ENCODE peak calls at places on chromosome 18, in four cellular contexts. U is small intestine, M is neural progenitor cell, B is PC-9. X is an unnamed sample.

GRCh38 chr18:43692291-43692690 is 415.0 kb upstream of the SYT4 start:
- DNase-seq in U (no peak), M (no peak), B (no peak), X (no peak)

GRCh38 chr18:63508634-63509033 is 31.9 kb downstream of the SERPINB5 start:
- DNase-seq in U (no peak), M (no peak), B (peak; percentile 2), X (no peak)

GRCh38 chr18:10116574-10116973 is 202.8 kb downstream of the VAPA start:
- DNase-seq in U (no peak), M (no peak), B (no peak), X (no peak)

GRCh38 chr18:36365836-36366775 is 68.6 kb downstream of the FHOD3 start:
- DNase-seq in U (no peak), M (no peak), B (no peak), X (no peak)

GRCh38 chr18:49560277-49561126 is 1.4 kb upstream of the LIPG start:
- DNase-seq in U (peak; percentile 72), M (peak; percentile 56), B (no peak), X (no peak)

GRCh38 chr18:58528011-58528367 is 100.9 kb downstream of the ALPK2 start:
- DNase-seq in U (no peak), M (no peak), B (no peak), X (no peak)

GRCh38 chr18:58541137-58541788 is 87.6 kb downstream of the ALPK2 start:
- DNase-seq in U (no peak), M (peak; percentile 59), B (peak; percentile 16), X (no peak)

GRCh38 chr18:37451239-37451825 is 114.3 kb downstream of the CELF4 start:
- DNase-seq in U (no peak), M (no peak), B (no peak), X (no peak)

GRCh38 chr18:46660955-46661749 is 4.1 kb upstream of the LOXHD1 start:
- DNase-seq in U (peak; percentile 6), M (peak; percentile 67), B (no peak), X (no peak)

GRCh38 chr18:50748243-50749229 is 71.3 kb downstream of the MRO start:
- DNase-seq in U (peak; percentile 9), M (peak; percentile 82), B (no peak), X (no peak)
- H3K27ac ChIP-seq in U (no peak overlapping the region), M (peak overlapping the region; percentile 89), B (no peak overlapping the region), X (no peak overlapping the region)

DNA sequence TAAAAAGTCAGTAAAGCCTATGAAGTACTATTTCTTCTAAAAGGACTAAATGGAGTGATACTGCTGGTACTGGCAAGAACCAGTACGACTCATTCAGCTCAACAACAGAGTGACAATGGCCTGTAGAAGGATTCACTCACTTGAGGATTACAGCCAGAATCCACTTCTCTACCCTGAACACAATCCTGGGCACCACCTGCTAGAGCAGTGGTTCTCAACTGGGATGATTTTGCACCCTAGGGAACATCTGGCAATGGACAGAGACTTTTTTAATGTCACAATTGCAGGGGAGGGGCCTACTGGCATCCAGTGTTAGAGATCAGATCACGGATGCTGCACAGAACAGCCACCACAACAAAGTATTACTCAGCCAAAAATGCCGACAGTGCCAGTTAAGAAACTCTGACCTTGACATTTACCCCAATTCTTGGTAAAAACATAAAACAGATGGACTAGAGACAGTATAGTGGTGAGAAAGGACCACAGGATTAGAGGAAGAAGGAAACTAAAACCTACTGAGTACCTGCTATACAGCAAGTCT is 5.0 kb downstream of the SPIRE1 start:
- DNase-seq in U (no peak), M (peak; percentile 24), B (no peak), X (no peak)
- H3K27ac ChIP-seq in U (no peak overlapping the region), M (no peak overlapping the region), B (no peak overlapping the region), X (no peak overlapping the region)

GRCh38 chr18:22167471-22168151 is 1.8 kb upstream of the GATA6 start:
- DNase-seq in U (peak; percentile 67), M (peak; percentile 65), B (no peak), X (no peak)

GRCh38 chr18:22169011-22169888 is at the start of gene GATA6:
- DNase-seq in U (peak; percentile 97), M (peak; percentile 92), B (peak; percentile 84), X (peak; percentile 59)

GRCh38 chr18:22167091-22167470 is 2.3 kb upstream of the GATA6 start:
- DNase-seq in U (peak; percentile 37), M (peak; percentile 58), B (no peak), X (no peak)

GRCh38 chr18:22169889-22170420 is 566 bp downstream of the GATA6 start:
- DNase-seq in U (peak; percentile 80), M (no peak), B (no peak), X (no peak)

DNA sequence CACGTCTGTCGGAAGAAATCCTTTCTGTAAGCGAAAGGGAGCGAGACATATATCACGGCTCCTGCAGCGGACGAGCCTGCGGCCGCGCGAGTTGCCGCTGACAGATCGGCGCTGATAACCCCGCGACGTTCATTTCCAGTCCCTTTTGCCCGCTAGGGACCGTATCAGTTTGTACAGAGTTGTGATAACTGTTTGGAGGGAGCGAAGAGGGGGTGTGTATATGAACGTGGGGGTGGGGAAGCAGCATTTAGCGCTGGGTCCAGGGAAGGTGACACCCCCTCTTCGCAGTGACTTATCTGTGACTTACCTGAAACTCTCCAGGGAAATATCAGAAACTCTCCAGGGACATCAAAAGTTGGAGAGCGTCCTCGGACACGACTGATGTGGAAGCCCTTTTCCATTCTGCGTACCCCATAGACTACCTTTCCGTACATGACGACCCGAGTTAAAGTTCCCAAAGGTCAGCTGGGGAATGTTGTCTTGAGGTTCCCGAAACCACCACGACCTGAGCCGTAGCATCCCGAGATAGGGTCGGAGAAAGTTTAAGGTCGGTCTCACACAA is 948 bp upstream of the GATA6 start:
- DNase-seq in U (peak; percentile 75), M (peak; percentile 76), B (peak; percentile 39), X (no peak)
- H3K27ac ChIP-seq in U (peak overlapping the region; percentile 95), M (no peak overlapping the region), B (peak overlapping the region; percentile 22), X (no peak overlapping the region)

GRCh38 chr18:62028715-62029114 is 135.9 kb upstream of the RNF152 start:
- DNase-seq in U (no peak), M (no peak), B (no peak), X (no peak)
- H3K27ac ChIP-seq in U (no peak overlapping the region), M (no peak overlapping the region), B (no peak overlapping the region), X (no peak overlapping the region)

GRCh38 chr18:12742453-12742852 is 39.6 kb downstream of the PSMG2 start:
- DNase-seq in U (no peak), M (no peak), B (peak; percentile 26), X (peak; percentile 73)
- H3K27ac ChIP-seq in U (no peak overlapping the region), M (no peak overlapping the region), B (peak overlapping the region; percentile 86), X (peak overlapping the region; percentile 92)

DNA sequence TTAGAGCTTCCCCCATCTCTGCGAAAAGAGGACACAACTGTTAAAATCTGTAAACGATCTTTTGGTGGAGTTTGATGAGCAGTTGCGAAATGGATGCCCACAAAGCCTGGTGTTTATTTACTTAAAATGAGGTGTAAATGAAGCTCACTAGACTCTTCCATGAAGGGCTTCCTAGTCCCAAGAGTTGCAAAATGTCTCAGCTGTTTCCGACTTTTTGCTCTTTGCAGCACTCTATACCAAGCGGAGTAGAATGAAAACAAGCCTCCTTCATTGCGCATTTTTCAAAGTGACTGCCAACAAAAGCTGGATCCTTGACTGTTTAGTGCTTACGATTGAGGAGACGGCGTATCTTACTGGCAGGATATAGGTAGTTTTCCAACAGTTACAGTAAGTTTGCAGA is 43.0 kb downstream of the COLEC12 start:
- DNase-seq in U (no peak), M (no peak), B (no peak), X (no peak)
- H3K27ac ChIP-seq in U (no peak overlapping the region), M (no peak overlapping the region), B (no peak overlapping the region), X (no peak overlapping the region)

GRCh38 chr18:8786766-8787670 is 81.7 kb downstream of the MTCL1 start:
- DNase-seq in U (no peak), M (peak; percentile 58), B (no peak), X (peak; percentile 57)
- H3K27ac ChIP-seq in U (no peak overlapping the region), M (peak overlapping the region; percentile 62), B (no peak overlapping the region), X (peak overlapping the region; percentile 61)

X was measured in epithelial cell of prostate.